ENCODE peak calls at places on chromosomes 2 and 18, in nine cellular contexts. D is right lobe of liver, G is heart left ventricle, E is ovary, C is HepG2, B is A549, Y is gastrocnemius medialis, A is IMR-90, K is NB4. M is an unnamed sample.

GRCh38 chr18:61581578-61582204 is 248.5 kb downstream of the CDH20 start:
- DNase-seq in D (peak), G (peak), E (peak), C (peak), B (peak), Y (peak), A (peak), K (peak), M (peak)

GRCh38 chr2:50346104-50346503 is 685.8 kb downstream of the NRXN1 start:
- DNase-seq in D (no peak), G (no peak), E (no peak), C (no peak), B (no peak), Y (no peak), A (no peak), K (no peak), M (no peak)

GRCh38 chr2:42317945-42318344 is 43.1 kb downstream of the COX7A2L start:
- DNase-seq in D (no peak), G (no peak), E (no peak), C (no peak), B (no peak), Y (no peak), A (no peak), K (no peak), M (no peak)

GRCh38 chr2:136538489-136538888 is 226.9 kb upstream of the THSD7B start:
- DNase-seq in D (no peak), G (peak), E (no peak), C (no peak), B (no peak), Y (no peak), A (no peak), K (no peak), M (no peak)

GRCh38 chr2:222805591-222806304 is 55.1 kb upstream of the ACSL3 start:
- DNase-seq in D (no peak), G (no peak), E (no peak), C (peak), B (no peak), Y (peak), A (no peak), K (peak), M (no peak)

GRCh38 chr18:58754544-58755068 is 83.3 kb downstream of the MALT1 start:
- DNase-seq in D (peak), G (peak), E (no peak), C (no peak), B (no peak), Y (peak), A (no peak), K (peak), M (no peak)

GRCh38 chr2:9228781-9229469 is 22.3 kb downstream of the ASAP2 start:
- DNase-seq in D (no peak), G (no peak), E (no peak), C (no peak), B (no peak), Y (no peak), A (no peak), K (no peak), M (no peak)

GRCh38 chr2:36359006-36359580 is 3.5 kb downstream of the CRIM1 start:
- DNase-seq in D (no peak), G (no peak), E (no peak), C (no peak), B (no peak), Y (no peak), A (peak), K (peak), M (no peak)

GRCh38 chr2:110732422-110733413 is at the start of gene ACOXL:
- DNase-seq in D (no peak), G (no peak), E (no peak), C (no peak), B (no peak), Y (no peak), A (no peak), K (no peak), M (no peak)

GRCh38 chr18:30192216-30192615 is 850.3 kb downstream of the DSC3 start:
- DNase-seq in D (no peak), G (no peak), E (no peak), C (peak), B (no peak), Y (no peak), A (no peak), K (peak), M (no peak)

GRCh38 chr18:45621068-45621511 is 5.8 kb downstream of the SLC14A2 start:
- DNase-seq in D (no peak), G (peak), E (no peak), C (peak), B (peak), Y (no peak), A (peak), K (peak), M (no peak)

GRCh38 chr2:61604433-61604832 is 66.3 kb upstream of the XPO1 start:
- DNase-seq in D (no peak), G (no peak), E (no peak), C (no peak), B (no peak), Y (no peak), A (peak), K (no peak), M (no peak)

GRCh38 chr2:202265467-202266277 is at the start of gene NOP58:
- DNase-seq in D (peak), G (peak), E (peak), C (peak), B (peak), Y (peak), A (peak), K (peak), M (peak)

GRCh38 chr2:23651187-23651983 is 266.4 kb downstream of the KLHL29 start:
- DNase-seq in D (no peak), G (no peak), E (no peak), C (peak), B (no peak), Y (no peak), A (peak), K (peak), M (no peak)

GRCh38 chr2:45169339-45170190 is 160.3 kb upstream of the SIX2 start:
- DNase-seq in D (no peak), G (peak), E (no peak), C (no peak), B (peak), Y (no peak), A (no peak), K (peak), M (no peak)

GRCh38 chr2:120390381-120391055 is 44.6 kb downstream of the INHBB start:
- DNase-seq in D (peak), G (peak), E (no peak), C (no peak), B (no peak), Y (no peak), A (no peak), K (no peak), M (no peak)

GRCh38 chr2:140013556-140014270 is 1233.5 kb upstream of the NXPH2 start:
- DNase-seq in D (no peak), G (no peak), E (no peak), C (no peak), B (no peak), Y (no peak), A (no peak), K (no peak), M (no peak)

GRCh38 chr2:154375625-154376020 is 322.9 kb upstream of the KCNJ3 start:
- DNase-seq in D (no peak), G (no peak), E (no peak), C (peak), B (peak), Y (no peak), A (no peak), K (peak), M (no peak)

GRCh38 chr2:101710036-101710689 is 12.7 kb downstream of the MAP4K4 start:
- DNase-seq in D (no peak), G (no peak), E (no peak), C (no peak), B (no peak), Y (no peak), A (no peak), K (no peak), M (no peak)

GRCh38 chr2:72794572-72794971 is 31.3 kb downstream of the EXOC6B start:
- DNase-seq in D (no peak), G (no peak), E (no peak), C (no peak), B (no peak), Y (no peak), A (peak), K (no peak), M (no peak)

GRCh38 chr2:11616097-11616687 is 53.8 kb downstream of the NTSR2 start:
- DNase-seq in D (no peak), G (no peak), E (no peak), C (no peak), B (no peak), Y (no peak), A (no peak), K (no peak), M (no peak)

GRCh38 chr2:46540496-46541342 is 61.4 kb downstream of the TMEM247 start:
- DNase-seq in D (no peak), G (peak), E (no peak), C (peak), B (peak), Y (no peak), A (peak), K (peak), M (no peak)

GRCh38 chr2:109089602-109090300 is 39.3 kb upstream of the SH3RF3 start:
- DNase-seq in D (no peak), G (no peak), E (no peak), C (no peak), B (no peak), Y (no peak), A (peak), K (no peak), M (no peak)

GRCh38 chr2:160367887-160368286 is 125.7 kb downstream of the RBMS1 start:
- DNase-seq in D (no peak), G (no peak), E (no peak), C (no peak), B (no peak), Y (peak), A (peak), K (peak), M (no peak)

GRCh38 chr18:75107931-75108276 is 101.0 kb downstream of the PTGR3 start:
- DNase-seq in D (no peak), G (no peak), E (no peak), C (no peak), B (no peak), Y (no peak), A (no peak), K (no peak), M (no peak)

GRCh38 chr2:95323347-95324155 is 26.4 kb downstream of the KCNIP3 start:
- DNase-seq in D (no peak), G (no peak), E (no peak), C (peak), B (peak), Y (no peak), A (no peak), K (no peak), M (no peak)

GRCh38 chr2:241200822-241201395 is 12.4 kb downstream of the ANO7 start:
- DNase-seq in D (no peak), G (no peak), E (no peak), C (no peak), B (no peak), Y (no peak), A (no peak), K (peak), M (no peak)
- H3K4me3 ChIP-seq in D (no peak), G (no peak), E (no peak), C (no peak), B (no peak), Y (no peak), A (no peak), K (no peak), M (no peak)

DNA sequence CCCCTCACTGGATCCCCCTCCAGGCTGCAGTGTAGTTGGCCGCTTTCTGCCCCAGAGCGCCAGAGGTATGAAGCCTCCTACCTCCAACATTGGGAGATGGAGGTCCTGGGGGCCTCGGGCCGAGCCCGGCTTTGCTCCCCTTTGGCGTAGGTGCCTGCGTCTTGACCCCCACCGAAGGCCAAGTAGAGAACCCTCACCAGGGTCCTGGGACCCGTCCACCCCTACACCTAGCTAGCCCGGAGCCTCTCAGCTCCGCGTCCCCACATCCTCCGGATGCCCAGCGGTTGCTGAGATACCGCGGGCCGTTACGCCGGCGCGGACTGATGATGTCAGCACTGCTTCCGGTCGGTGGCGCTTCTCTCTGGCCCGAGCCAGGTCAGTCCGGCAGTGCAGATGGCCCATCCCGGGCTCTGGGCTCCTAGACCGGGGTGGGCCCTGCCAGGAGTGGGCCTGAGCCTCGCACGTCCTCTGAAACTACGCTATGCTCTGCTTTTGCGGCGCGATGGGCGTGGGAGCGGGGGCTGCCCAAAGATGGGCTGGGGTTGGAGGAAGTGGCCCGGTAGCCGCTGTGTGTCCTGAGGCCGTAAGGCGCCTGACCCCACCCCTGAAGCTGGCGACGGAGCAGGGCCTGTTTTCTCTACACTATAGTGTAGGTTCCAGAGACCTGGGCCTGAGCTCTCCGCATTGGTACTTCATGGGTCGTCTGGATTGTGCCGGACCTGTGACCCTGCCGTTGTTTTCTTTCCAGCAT is at the start of the genes GLB1L and STK16:
- DNase-seq in D (peak), G (peak), E (peak), C (peak), B (peak), Y (peak), A (peak), K (peak), M (peak)
- TF ChIP-seq POLR2A in D (peak), G (peak), E (peak), C (peak), B (peak), Y (peak), A (peak), K (peak), M (peak)

DNA sequence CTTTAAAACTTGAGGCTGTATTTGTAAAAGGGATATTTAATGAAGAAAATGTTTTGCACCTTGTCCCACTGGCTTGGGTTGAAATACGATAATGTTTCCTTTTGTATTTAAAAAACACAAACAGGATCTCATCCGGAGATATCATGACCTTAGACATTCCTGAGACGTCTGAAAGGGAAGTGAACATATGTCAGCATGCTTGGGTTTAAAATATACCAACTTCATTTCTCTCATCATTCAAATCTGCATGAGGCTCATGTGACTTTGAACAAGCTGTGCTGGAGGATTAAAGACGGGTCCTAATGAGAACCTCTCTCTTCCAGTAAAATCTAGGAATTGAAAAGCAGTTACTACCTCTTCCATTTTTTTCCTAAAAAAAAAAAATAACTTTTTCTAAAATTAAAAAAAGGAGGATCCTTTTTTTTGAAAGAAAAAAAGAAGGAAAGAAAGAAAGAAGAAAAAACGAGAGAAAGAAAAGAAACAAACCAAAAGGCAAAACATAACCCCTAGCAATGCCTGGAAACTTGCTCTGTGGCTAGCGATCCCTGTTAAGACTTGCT is 106.8 kb upstream of the ZFP36L2 start:
- DNase-seq in D (no peak), G (no peak), E (no peak), C (no peak), B (no peak), Y (no peak), A (no peak), K (peak), M (no peak)
- H3K4me3 ChIP-seq in D (no peak), G (no peak), E (no peak), C (no peak), B (no peak), Y (no peak), A (no peak), K (peak), M (no peak)

DNA sequence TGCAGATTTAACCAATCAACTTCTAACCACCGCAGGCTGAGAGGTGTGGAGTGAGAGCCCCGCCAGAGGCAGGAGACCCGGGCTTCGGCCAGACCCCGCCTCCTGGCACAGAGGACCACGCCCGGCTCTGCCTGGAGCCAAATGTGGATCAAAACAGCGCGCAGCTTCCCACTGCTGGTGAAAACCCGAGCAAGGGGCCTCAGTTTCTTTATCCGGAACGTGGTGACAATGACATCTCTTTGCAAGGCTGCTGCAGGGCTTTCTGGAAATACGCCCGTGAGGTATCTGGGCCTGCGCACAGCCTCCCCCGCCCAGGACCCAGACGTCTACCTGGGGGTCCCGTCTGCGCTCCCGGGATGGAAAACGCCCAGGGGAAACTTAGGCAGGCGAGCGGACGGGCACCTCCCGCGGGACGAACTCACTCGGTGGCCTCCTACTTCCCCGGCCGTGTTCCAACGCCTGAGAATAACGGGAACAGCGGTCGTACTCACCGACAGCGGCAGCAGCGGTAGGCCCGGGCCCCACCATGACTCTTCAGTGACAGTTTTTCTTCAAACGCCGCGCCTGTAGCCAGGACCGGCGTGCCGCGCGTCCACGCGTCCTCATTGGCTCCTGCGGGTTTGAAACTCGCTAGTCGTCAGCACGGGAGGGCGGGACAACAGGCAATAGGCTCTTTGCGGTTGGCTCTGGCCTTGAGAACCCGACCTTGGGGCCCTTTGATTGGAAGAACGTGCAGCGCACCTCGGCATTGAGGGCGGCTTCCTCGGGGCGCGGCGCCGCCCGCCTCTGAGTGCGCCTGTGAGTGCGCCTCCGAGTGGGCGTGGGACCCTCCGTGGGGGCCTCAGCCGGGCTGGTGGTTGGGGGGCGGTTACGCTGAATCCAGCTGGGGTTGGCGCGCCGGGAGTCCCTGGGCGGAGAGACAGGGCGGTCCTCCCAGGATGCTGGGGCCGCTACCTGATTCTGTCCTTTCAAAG is at the start of gene CKAP2L:
- DNase-seq in D (peak), G (peak), E (peak), C (peak), B (peak), Y (peak), A (peak), K (peak), M (peak)
- TF ChIP-seq POLR2A in D (peak), G (no peak), E (no peak), C (peak), B (no peak), Y (peak), A (peak), K (no peak), M (no peak)

GRCh38 chr2:234992624-234993349 is 41.0 kb downstream of the SH3BP4 start:
- DNase-seq in D (no peak), G (no peak), E (no peak), C (no peak), B (no peak), Y (no peak), A (no peak), K (no peak), M (no peak)

GRCh38 chr2:234990300-234990699 is 38.5 kb downstream of the SH3BP4 start:
- DNase-seq in D (no peak), G (no peak), E (no peak), C (no peak), B (no peak), Y (no peak), A (no peak), K (no peak), M (no peak)

GRCh38 chr2:234992196-234992595 is 40.4 kb downstream of the SH3BP4 start:
- DNase-seq in D (no peak), G (no peak), E (no peak), C (no peak), B (no peak), Y (no peak), A (no peak), K (no peak), M (no peak)

GRCh38 chr2:234991290-234991689 is 39.5 kb downstream of the SH3BP4 start:
- DNase-seq in D (no peak), G (no peak), E (no peak), C (no peak), B (no peak), Y (no peak), A (no peak), K (no peak), M (no peak)

GRCh38 chr2:234991793-234992192 is 40.0 kb downstream of the SH3BP4 start:
- DNase-seq in D (no peak), G (no peak), E (no peak), C (no peak), B (no peak), Y (no peak), A (no peak), K (no peak), M (peak)
- H3K4me3 ChIP-seq in D (no peak), G (no peak), E (no peak), C (no peak), B (no peak), Y (no peak), A (no peak), K (no peak), M (no peak)

GRCh38 chr2:177264209-177264538 is 353 bp downstream of the NFE2L2 start:
- DNase-seq in D (peak), G (no peak), E (peak), C (no peak), B (no peak), Y (no peak), A (peak), K (peak), M (no peak)
- TF ChIP-seq POLR2A in D (no peak), G (no peak), E (no peak), C (no peak), B (no peak), Y (no peak), A (no peak), K (no peak), M (no peak)

GRCh38 chr2:233423436-233423860 is 69.2 kb downstream of the DGKD start:
- DNase-seq in D (no peak), G (no peak), E (no peak), C (no peak), B (no peak), Y (no peak), A (no peak), K (no peak), M (no peak)

GRCh38 chr2:233422649-233423435 is 68.5 kb downstream of the DGKD start:
- DNase-seq in D (no peak), G (no peak), E (no peak), C (no peak), B (no peak), Y (no peak), A (no peak), K (no peak), M (no peak)

GRCh38 chr2:233422050-233422639 is 67.9 kb downstream of the DGKD start:
- DNase-seq in D (no peak), G (no peak), E (no peak), C (no peak), B (peak), Y (peak), A (no peak), K (no peak), M (no peak)

GRCh38 chr2:233426619-233427342 is 72.5 kb downstream of the DGKD start:
- DNase-seq in D (no peak), G (peak), E (no peak), C (peak), B (no peak), Y (peak), A (peak), K (peak), M (no peak)

GRCh38 chr2:233424028-233424951 is 70.0 kb downstream of the DGKD start:
- DNase-seq in D (no peak), G (peak), E (no peak), C (no peak), B (no peak), Y (peak), A (no peak), K (no peak), M (no peak)
- H3K4me3 ChIP-seq in D (no peak), G (no peak), E (no peak), C (no peak), B (no peak), Y (peak), A (no peak), K (no peak), M (no peak)

GRCh38 chr2:237474931-237475703 is 11.9 kb upstream of the MLPH start:
- DNase-seq in D (peak), G (peak), E (peak), C (peak), B (peak), Y (peak), A (peak), K (peak), M (peak)
- TF ChIP-seq POLR2A in D (peak), G (peak), E (no peak), C (peak), B (peak), Y (peak), A (peak), K (no peak), M (peak)

M was measured in tibial nerve.